ENCODE peak calls at places on chromosome 15, in eight cellular contexts. L is A549, T is WTC11, A is A172, X is AML-193, V is dorsolateral prefrontal cortex, E is GM10248, P is NAMALWA. F is an unnamed sample.

GRCh38 chr15:72342385-72342784 is 22.4 kb upstream of the CELF6 start:
- DNase-seq in L (peak; percentile 63), E (no peak), P (peak; percentile 54), X (peak; percentile 27), T (peak; percentile 82), A (peak; percentile 16), V (no peak), F (peak; percentile 13)

GRCh38 chr15:83109532-83109931 is 2.1 kb downstream of the TM6SF1 start:
- DNase-seq in X (no peak), E (no peak), A (no peak), T (no peak), V (no peak), P (no peak), L (no peak), F (no peak)

GRCh38 chr15:60152386-60152785 is 148.3 kb downstream of the FOXB1 start:
- DNase-seq in T (no peak), L (no peak), X (no peak), A (no peak), E (no peak), V (no peak), P (no peak), F (no peak)

GRCh38 chr15:64275934-64276333 is 80.0 kb downstream of the CSNK1G1 start:
- DNase-seq in V (no peak), E (peak; percentile 29), X (no peak), T (no peak), P (no peak), L (no peak), A (no peak), F (no peak)

GRCh38 chr15:97504031-97504430 is 456.5 kb upstream of the ARRDC4 start:
- DNase-seq in X (peak; percentile 46), P (no peak), A (peak; percentile 93), L (peak; percentile 4), E (no peak), T (no peak), V (no peak), F (peak; percentile 7)

GRCh38 chr15:84915011-84915958 is 30.8 kb downstream of the SLC28A1 start:
- DNase-seq in E (peak; percentile 89), X (peak; percentile 5), A (peak; percentile 86), V (no peak), T (no peak), L (peak; percentile 93), P (peak; percentile 40), F (peak; percentile 90)

GRCh38 chr15:45645026-45645980 is 10.5 kb downstream of the SQOR start:
- DNase-seq in V (no peak), P (no peak), X (peak; percentile 33), A (no peak), E (no peak), L (peak; percentile 79), T (no peak), F (peak; percentile 78)

GRCh38 chr15:75929799-75930565 is 26.3 kb downstream of the FBXO22 start:
- DNase-seq in E (no peak), A (no peak), L (no peak), P (no peak), V (no peak), X (no peak), T (no peak), F (no peak)

GRCh38 chr15:90481023-90481422 is 48.7 kb upstream of the CRTC3 start:
- DNase-seq in T (no peak), V (no peak), L (no peak), P (no peak), X (peak; percentile 89), A (no peak), E (no peak), F (no peak)

GRCh38 chr15:55696221-55696620 is 46.7 kb downstream of the PRTG start:
- DNase-seq in X (no peak), A (no peak), T (no peak), L (no peak), E (no peak), P (no peak), V (no peak), F (no peak)

GRCh38 chr15:62059818-62060115 is 480 bp downstream of the VPS13C start:
- DNase-seq in T (peak; percentile 47), V (no peak), A (peak; percentile 46), E (peak; percentile 83), L (peak; percentile 62), P (peak; percentile 96), X (peak; percentile 83), F (peak; percentile 46)

GRCh38 chr15:62739082-62739481 is 303.5 kb upstream of the TPM1 start:
- DNase-seq in P (no peak), L (peak; percentile 51), A (peak; percentile 88), X (no peak), T (no peak), V (no peak), E (no peak), F (peak; percentile 81)

GRCh38 chr15:79130535-79131130 is 40.1 kb upstream of the RASGRF1 start:
- DNase-seq in T (no peak), E (no peak), X (no peak), V (no peak), L (no peak), A (no peak), P (peak; percentile 18), F (no peak)

GRCh38 chr15:39587291-39587909 is 6.5 kb downstream of the THBS1 start:
- DNase-seq in T (no peak), L (no peak), A (no peak), V (no peak), X (no peak), P (no peak), E (no peak), F (no peak)

GRCh38 chr15:29854413-29854812 is 32.1 kb upstream of the TJP1 start:
- DNase-seq in P (no peak), A (peak; percentile 26), E (no peak), V (no peak), L (peak; percentile 36), T (no peak), X (no peak), F (no peak)

GRCh38 chr15:65525622-65526021 is 4.6 kb upstream of the HACD3 start:
- DNase-seq in V (no peak), A (peak; percentile 38), P (no peak), X (no peak), E (no peak), T (no peak), L (no peak), F (peak; percentile 36)

GRCh38 chr15:76996526-76997401 is 1.8 kb downstream of the PSTPIP1 start:
- DNase-seq in P (no peak), L (no peak), X (no peak), A (peak; percentile 47), T (no peak), V (peak; percentile 38), E (no peak), F (no peak)

GRCh38 chr15:36701336-36701735 is 121.9 kb downstream of the CDIN1 start:
- DNase-seq in E (no peak), P (no peak), V (no peak), L (no peak), A (no peak), X (no peak), T (no peak), F (no peak)

GRCh38 chr15:28208583-28208982 is 109.5 kb upstream of the OCA2 start:
- DNase-seq in X (no peak), T (no peak), V (no peak), E (no peak), A (no peak), L (no peak), P (peak; percentile 11), F (no peak)

GRCh38 chr15:83278191-83278590 is 6.3 kb downstream of the BNC1 start:
- DNase-seq in A (no peak), T (no peak), V (no peak), E (no peak), X (no peak), L (peak; percentile 72), P (no peak), F (peak; percentile 72)

GRCh38 chr15:60438626-60439025 is 40.3 kb downstream of the ICE2 start:
- DNase-seq in X (no peak), L (no peak), V (no peak), A (no peak), P (no peak), T (no peak), E (no peak), F (no peak)

GRCh38 chr15:48373855-48374421 is 42.7 kb downstream of the DUT start:
- DNase-seq in A (peak; percentile 91), X (no peak), T (no peak), L (peak; percentile 31), P (no peak), E (no peak), V (no peak), F (peak; percentile 59)

GRCh38 chr15:26771168-26771916 is 1.5 kb downstream of the GABRB3 start:
- DNase-seq in A (no peak), T (peak; percentile 91), V (no peak), E (no peak), L (no peak), P (no peak), X (no peak), F (no peak)

GRCh38 chr15:68205949-68206539 is 912 bp upstream of the CALML4 start:
- DNase-seq in A (no peak), E (peak; percentile 25), T (peak; percentile 51), V (no peak), P (no peak), X (no peak), L (no peak), F (no peak)

GRCh38 chr15:57235865-57236264 is 140.4 kb upstream of the CGNL1 start:
- DNase-seq in P (no peak), T (no peak), V (no peak), E (no peak), L (peak; percentile 68), X (no peak), A (peak; percentile 58), F (peak; percentile 84)

F was measured in kidney glomerular epithelial cell.